ENCODE peak calls at places on chromosomes 16 and 17, in ten cellular contexts. One of them, this sample, is unnamed.

GRCh38 chr17:50564916-50565315 is 4.4 kb downstream of the CACNA1G start:
- DNase-seq in cardiac fibroblast: peak; percentile 75
- DNase-seq in stimulated activated CD4-positive, alpha-beta T cell treated with anti-CD3 and anti-CD28 coated beads, Interleukin-4, amount 100 ng/mL, for 48 hours: no peak
- DNase-seq in A172: no peak
- DNase-seq in osteocyte: no peak
- DNase-seq in activated T-helper 1 cell treated with anti-CD3 and anti-CD28 coated beads, Interleukin-2, amount 50 U/mL, for 16 hours: no peak
- DNase-seq in stimulated activated CD8-positive, alpha-beta memory T cell treated with anti-CD3 and anti-CD28 coated beads, Interleukin-15, amount 100 ng/mL, for 48 hours: no peak
- DNase-seq in ELF-1: no peak
- DNase-seq in WTC11: no peak
- DNase-seq in NCI-H345: no peak
- DNase-seq in this sample: no peak

GRCh38 chr16:68396481-68396880 is 51.8 kb downstream of the SMPD3 start:
- DNase-seq in cardiac fibroblast: peak; percentile 64
- DNase-seq in stimulated activated CD4-positive, alpha-beta T cell treated with anti-CD3 and anti-CD28 coated beads, Interleukin-4, amount 100 ng/mL, for 48 hours: peak; percentile 17
- DNase-seq in A172: peak; percentile 16
- DNase-seq in osteocyte: no peak
- DNase-seq in activated T-helper 1 cell treated with anti-CD3 and anti-CD28 coated beads, Interleukin-2, amount 50 U/mL, for 16 hours: peak; percentile 24
- DNase-seq in stimulated activated CD8-positive, alpha-beta memory T cell treated with anti-CD3 and anti-CD28 coated beads, Interleukin-15, amount 100 ng/mL, for 48 hours: no peak
- DNase-seq in ELF-1: no peak
- DNase-seq in WTC11: no peak
- DNase-seq in NCI-H345: peak; percentile 8
- DNase-seq in this sample: no peak

GRCh38 chr17:6711081-6711674 is 2.0 kb downstream of the SLC13A5 start:
- DNase-seq in cardiac fibroblast: no peak
- DNase-seq in stimulated activated CD4-positive, alpha-beta T cell treated with anti-CD3 and anti-CD28 coated beads, Interleukin-4, amount 100 ng/mL, for 48 hours: no peak
- DNase-seq in A172: no peak
- DNase-seq in osteocyte: peak; percentile 81
- DNase-seq in activated T-helper 1 cell treated with anti-CD3 and anti-CD28 coated beads, Interleukin-2, amount 50 U/mL, for 16 hours: no peak
- DNase-seq in stimulated activated CD8-positive, alpha-beta memory T cell treated with anti-CD3 and anti-CD28 coated beads, Interleukin-15, amount 100 ng/mL, for 48 hours: no peak
- DNase-seq in ELF-1: no peak
- DNase-seq in WTC11: no peak
- DNase-seq in NCI-H345: no peak
- DNase-seq in this sample: no peak

GRCh38 chr16:87921236-87921773 is 15.0 kb downstream of the CA5A start:
- DNase-seq in cardiac fibroblast: no peak
- DNase-seq in stimulated activated CD4-positive, alpha-beta T cell treated with anti-CD3 and anti-CD28 coated beads, Interleukin-4, amount 100 ng/mL, for 48 hours: no peak
- DNase-seq in A172: no peak
- DNase-seq in osteocyte: no peak
- DNase-seq in activated T-helper 1 cell treated with anti-CD3 and anti-CD28 coated beads, Interleukin-2, amount 50 U/mL, for 16 hours: no peak
- DNase-seq in stimulated activated CD8-positive, alpha-beta memory T cell treated with anti-CD3 and anti-CD28 coated beads, Interleukin-15, amount 100 ng/mL, for 48 hours: no peak
- DNase-seq in ELF-1: no peak
- DNase-seq in WTC11: no peak
- DNase-seq in NCI-H345: no peak
- DNase-seq in this sample: no peak

GRCh38 chr17:57985675-57985974 is 2.4 kb downstream of the VEZF1 start:
- DNase-seq in cardiac fibroblast: peak; percentile 44
- DNase-seq in stimulated activated CD4-positive, alpha-beta T cell treated with anti-CD3 and anti-CD28 coated beads, Interleukin-4, amount 100 ng/mL, for 48 hours: no peak
- DNase-seq in A172: peak; percentile 78
- DNase-seq in osteocyte: no peak
- DNase-seq in activated T-helper 1 cell treated with anti-CD3 and anti-CD28 coated beads, Interleukin-2, amount 50 U/mL, for 16 hours: no peak
- DNase-seq in stimulated activated CD8-positive, alpha-beta memory T cell treated with anti-CD3 and anti-CD28 coated beads, Interleukin-15, amount 100 ng/mL, for 48 hours: no peak
- DNase-seq in ELF-1: no peak
- DNase-seq in WTC11: no peak
- DNase-seq in NCI-H345: no peak
- DNase-seq in this sample: no peak

GRCh38 chr17:77615672-77616242 is 342.7 kb upstream of the TNRC6C start:
- DNase-seq in cardiac fibroblast: no peak
- DNase-seq in stimulated activated CD4-positive, alpha-beta T cell treated with anti-CD3 and anti-CD28 coated beads, Interleukin-4, amount 100 ng/mL, for 48 hours: no peak
- DNase-seq in A172: no peak
- DNase-seq in osteocyte: no peak
- DNase-seq in activated T-helper 1 cell treated with anti-CD3 and anti-CD28 coated beads, Interleukin-2, amount 50 U/mL, for 16 hours: no peak
- DNase-seq in stimulated activated CD8-positive, alpha-beta memory T cell treated with anti-CD3 and anti-CD28 coated beads, Interleukin-15, amount 100 ng/mL, for 48 hours: no peak
- DNase-seq in ELF-1: no peak
- DNase-seq in WTC11: no peak
- DNase-seq in NCI-H345: no peak
- DNase-seq in this sample: no peak

GRCh38 chr16:67235816-67236547 is 9.1 kb downstream of the TMEM208 start:
- DNase-seq in cardiac fibroblast: no peak
- DNase-seq in stimulated activated CD4-positive, alpha-beta T cell treated with anti-CD3 and anti-CD28 coated beads, Interleukin-4, amount 100 ng/mL, for 48 hours: no peak
- DNase-seq in A172: peak; percentile 79
- DNase-seq in osteocyte: no peak
- DNase-seq in activated T-helper 1 cell treated with anti-CD3 and anti-CD28 coated beads, Interleukin-2, amount 50 U/mL, for 16 hours: peak; percentile 35
- DNase-seq in stimulated activated CD8-positive, alpha-beta memory T cell treated with anti-CD3 and anti-CD28 coated beads, Interleukin-15, amount 100 ng/mL, for 48 hours: no peak
- DNase-seq in ELF-1: peak; percentile 85
- DNase-seq in WTC11: no peak
- DNase-seq in NCI-H345: no peak
- DNase-seq in this sample: no peak

GRCh38 chr17:36920032-36921000 is 17.0 kb upstream of the LHX1 start:
- DNase-seq in cardiac fibroblast: peak; percentile 18
- DNase-seq in stimulated activated CD4-positive, alpha-beta T cell treated with anti-CD3 and anti-CD28 coated beads, Interleukin-4, amount 100 ng/mL, for 48 hours: no peak
- DNase-seq in A172: peak; percentile 93
- DNase-seq in osteocyte: no peak
- DNase-seq in activated T-helper 1 cell treated with anti-CD3 and anti-CD28 coated beads, Interleukin-2, amount 50 U/mL, for 16 hours: no peak
- DNase-seq in stimulated activated CD8-positive, alpha-beta memory T cell treated with anti-CD3 and anti-CD28 coated beads, Interleukin-15, amount 100 ng/mL, for 48 hours: no peak
- DNase-seq in ELF-1: peak; percentile 91
- DNase-seq in WTC11: no peak
- DNase-seq in NCI-H345: no peak
- DNase-seq in this sample: no peak

GRCh38 chr16:70430667-70431536 is 8.0 kb downstream of the ST3GAL2 start:
- DNase-seq in cardiac fibroblast: no peak
- DNase-seq in stimulated activated CD4-positive, alpha-beta T cell treated with anti-CD3 and anti-CD28 coated beads, Interleukin-4, amount 100 ng/mL, for 48 hours: peak; percentile 35
- DNase-seq in A172: peak; percentile 36
- DNase-seq in osteocyte: no peak
- DNase-seq in activated T-helper 1 cell treated with anti-CD3 and anti-CD28 coated beads, Interleukin-2, amount 50 U/mL, for 16 hours: no peak
- DNase-seq in stimulated activated CD8-positive, alpha-beta memory T cell treated with anti-CD3 and anti-CD28 coated beads, Interleukin-15, amount 100 ng/mL, for 48 hours: no peak
- DNase-seq in ELF-1: peak; percentile 81
- DNase-seq in WTC11: no peak
- DNase-seq in NCI-H345: no peak
- DNase-seq in this sample: no peak

GRCh38 chr17:81379523-81379942 is 15.7 kb upstream of the BAHCC1 start:
- DNase-seq in cardiac fibroblast: no peak
- DNase-seq in stimulated activated CD4-positive, alpha-beta T cell treated with anti-CD3 and anti-CD28 coated beads, Interleukin-4, amount 100 ng/mL, for 48 hours: no peak
- DNase-seq in A172: no peak
- DNase-seq in osteocyte: no peak
- DNase-seq in activated T-helper 1 cell treated with anti-CD3 and anti-CD28 coated beads, Interleukin-2, amount 50 U/mL, for 16 hours: no peak
- DNase-seq in stimulated activated CD8-positive, alpha-beta memory T cell treated with anti-CD3 and anti-CD28 coated beads, Interleukin-15, amount 100 ng/mL, for 48 hours: no peak
- DNase-seq in ELF-1: no peak
- DNase-seq in WTC11: peak; percentile 19
- DNase-seq in NCI-H345: no peak
- DNase-seq in this sample: no peak

GRCh38 chr16:4136229-4136813 is 20.1 kb upstream of the ADCY9 start:
- DNase-seq in cardiac fibroblast: no peak
- DNase-seq in stimulated activated CD4-positive, alpha-beta T cell treated with anti-CD3 and anti-CD28 coated beads, Interleukin-4, amount 100 ng/mL, for 48 hours: no peak
- DNase-seq in A172: peak; percentile 23
- DNase-seq in osteocyte: no peak
- DNase-seq in activated T-helper 1 cell treated with anti-CD3 and anti-CD28 coated beads, Interleukin-2, amount 50 U/mL, for 16 hours: no peak
- DNase-seq in stimulated activated CD8-positive, alpha-beta memory T cell treated with anti-CD3 and anti-CD28 coated beads, Interleukin-15, amount 100 ng/mL, for 48 hours: no peak
- DNase-seq in ELF-1: peak; percentile 85
- DNase-seq in WTC11: peak; percentile 46
- DNase-seq in NCI-H345: no peak
- DNase-seq in this sample: no peak

GRCh38 chr16:88058817-88059216 is 107.6 kb downstream of the BANP start:
- DNase-seq in cardiac fibroblast: no peak
- DNase-seq in stimulated activated CD4-positive, alpha-beta T cell treated with anti-CD3 and anti-CD28 coated beads, Interleukin-4, amount 100 ng/mL, for 48 hours: no peak
- DNase-seq in A172: no peak
- DNase-seq in osteocyte: no peak
- DNase-seq in activated T-helper 1 cell treated with anti-CD3 and anti-CD28 coated beads, Interleukin-2, amount 50 U/mL, for 16 hours: no peak
- DNase-seq in stimulated activated CD8-positive, alpha-beta memory T cell treated with anti-CD3 and anti-CD28 coated beads, Interleukin-15, amount 100 ng/mL, for 48 hours: no peak
- DNase-seq in ELF-1: no peak
- DNase-seq in WTC11: no peak
- DNase-seq in NCI-H345: no peak
- DNase-seq in this sample: no peak

GRCh38 chr17:18260332-18261145 is at the start of gene MIEF2:
- DNase-seq in cardiac fibroblast: peak; percentile 95
- DNase-seq in stimulated activated CD4-positive, alpha-beta T cell treated with anti-CD3 and anti-CD28 coated beads, Interleukin-4, amount 100 ng/mL, for 48 hours: peak; percentile 94
- DNase-seq in A172: peak; percentile 93
- DNase-seq in osteocyte: peak; percentile 96
- DNase-seq in activated T-helper 1 cell treated with anti-CD3 and anti-CD28 coated beads, Interleukin-2, amount 50 U/mL, for 16 hours: peak; percentile 86
- DNase-seq in stimulated activated CD8-positive, alpha-beta memory T cell treated with anti-CD3 and anti-CD28 coated beads, Interleukin-15, amount 100 ng/mL, for 48 hours: peak; percentile 91
- DNase-seq in ELF-1: peak; percentile 99
- DNase-seq in WTC11: peak; percentile 98
- DNase-seq in NCI-H345: peak; percentile 94
- DNase-seq in this sample: peak; percentile 74

GRCh38 chr17:30550512-30551273 is 73.5 kb downstream of the GOSR1 start:
- DNase-seq in cardiac fibroblast: peak; percentile 31
- DNase-seq in stimulated activated CD4-positive, alpha-beta T cell treated with anti-CD3 and anti-CD28 coated beads, Interleukin-4, amount 100 ng/mL, for 48 hours: no peak
- DNase-seq in A172: peak; percentile 87
- DNase-seq in osteocyte: peak; percentile 67
- DNase-seq in activated T-helper 1 cell treated with anti-CD3 and anti-CD28 coated beads, Interleukin-2, amount 50 U/mL, for 16 hours: no peak
- DNase-seq in stimulated activated CD8-positive, alpha-beta memory T cell treated with anti-CD3 and anti-CD28 coated beads, Interleukin-15, amount 100 ng/mL, for 48 hours: no peak
- DNase-seq in ELF-1: no peak
- DNase-seq in WTC11: no peak
- DNase-seq in NCI-H345: no peak
- DNase-seq in this sample: no peak

GRCh38 chr16:84368327-84368996 is at the start of gene ATP2C2:
- DNase-seq in cardiac fibroblast: no peak
- DNase-seq in stimulated activated CD4-positive, alpha-beta T cell treated with anti-CD3 and anti-CD28 coated beads, Interleukin-4, amount 100 ng/mL, for 48 hours: no peak
- DNase-seq in A172: no peak
- DNase-seq in osteocyte: no peak
- DNase-seq in activated T-helper 1 cell treated with anti-CD3 and anti-CD28 coated beads, Interleukin-2, amount 50 U/mL, for 16 hours: no peak
- DNase-seq in stimulated activated CD8-positive, alpha-beta memory T cell treated with anti-CD3 and anti-CD28 coated beads, Interleukin-15, amount 100 ng/mL, for 48 hours: no peak
- DNase-seq in ELF-1: peak; percentile 95
- DNase-seq in WTC11: peak; percentile 89
- DNase-seq in NCI-H345: peak; percentile 42
- DNase-seq in this sample: no peak

GRCh38 chr17:43601280-43602050 is 55.3 kb upstream of the ETV4 start:
- DNase-seq in cardiac fibroblast: peak; percentile 33
- DNase-seq in stimulated activated CD4-positive, alpha-beta T cell treated with anti-CD3 and anti-CD28 coated beads, Interleukin-4, amount 100 ng/mL, for 48 hours: no peak
- DNase-seq in A172: peak; percentile 66
- DNase-seq in osteocyte: no peak
- DNase-seq in activated T-helper 1 cell treated with anti-CD3 and anti-CD28 coated beads, Interleukin-2, amount 50 U/mL, for 16 hours: no peak
- DNase-seq in stimulated activated CD8-positive, alpha-beta memory T cell treated with anti-CD3 and anti-CD28 coated beads, Interleukin-15, amount 100 ng/mL, for 48 hours: no peak
- DNase-seq in ELF-1: no peak
- DNase-seq in WTC11: no peak
- DNase-seq in NCI-H345: no peak
- DNase-seq in this sample: no peak

GRCh38 chr16:10667239-10667638 is 27.5 kb downstream of the TEKT5 start:
- DNase-seq in cardiac fibroblast: no peak
- DNase-seq in stimulated activated CD4-positive, alpha-beta T cell treated with anti-CD3 and anti-CD28 coated beads, Interleukin-4, amount 100 ng/mL, for 48 hours: no peak
- DNase-seq in A172: no peak
- DNase-seq in osteocyte: no peak
- DNase-seq in activated T-helper 1 cell treated with anti-CD3 and anti-CD28 coated beads, Interleukin-2, amount 50 U/mL, for 16 hours: no peak
- DNase-seq in stimulated activated CD8-positive, alpha-beta memory T cell treated with anti-CD3 and anti-CD28 coated beads, Interleukin-15, amount 100 ng/mL, for 48 hours: no peak
- DNase-seq in ELF-1: no peak
- DNase-seq in WTC11: no peak
- DNase-seq in NCI-H345: no peak
- DNase-seq in this sample: no peak